ENCODE peak calls at places on chromosomes 3 and 15, in six cellular contexts. V, A, L, C, H and U are unnamed samples.

GRCh38 chr3:38586546-38587520 is 62.7 kb downstream of the SCN5A start:
- DNase-seq in V (no peak), A (peak), L (no peak), C (no peak), H (peak), U (no peak)

GRCh38 chr3:4726549-4726948 is 233.4 kb downstream of the ITPR1 start:
- DNase-seq in V (no peak), A (no peak), L (no peak), C (peak), H (no peak), U (no peak)

GRCh38 chr15:99019558-99020540 is 12.3 kb upstream of the PGPEP1L start:
- DNase-seq in V (no peak), A (no peak), L (peak), C (peak), H (peak), U (no peak)

GRCh38 chr3:121916189-121916588 is 22.0 kb downstream of the SLC15A2 start:
- DNase-seq in V (no peak), A (no peak), L (no peak), C (no peak), H (no peak), U (no peak)

GRCh38 chr3:119636194-119636593 is 24.2 kb downstream of the POPDC2 start:
- DNase-seq in V (no peak), A (no peak), L (peak), C (peak), H (no peak), U (no peak)

GRCh38 chr15:34126522-34126921 is 24.6 kb downstream of the PGBD4 start:
- DNase-seq in V (no peak), A (no peak), L (no peak), C (no peak), H (no peak), U (no peak)

GRCh38 chr3:52194541-52195296 is 3.2 kb upstream of the ALAS1 start:
- DNase-seq in V (no peak), A (no peak), L (peak), C (peak), H (no peak), U (no peak)

GRCh38 chr3:175346573-175347356 is 487.6 kb downstream of the NAALADL2 start:
- DNase-seq in V (no peak), A (no peak), L (peak), C (peak), H (no peak), U (no peak)

GRCh38 chr3:12420393-12420792 is 63.9 kb upstream of the TSEN2 start:
- DNase-seq in V (no peak), A (no peak), L (no peak), C (no peak), H (no peak), U (no peak)

GRCh38 chr3:189794518-189794917 is 163.3 kb downstream of the TP63 start:
- DNase-seq in V (no peak), A (no peak), L (no peak), C (no peak), H (no peak), U (no peak)

GRCh38 chr15:62578548-62578947 is 413.5 kb upstream of the C2CD4B start:
- DNase-seq in V (no peak), A (no peak), L (no peak), C (no peak), H (no peak), U (no peak)

GRCh38 chr3:30498587-30498967 is 107.8 kb upstream of the TGFBR2 start:
- DNase-seq in V (no peak), A (no peak), L (no peak), C (no peak), H (no peak), U (no peak)

GRCh38 chr3:30502742-30503073 is 103.7 kb upstream of the TGFBR2 start:
- DNase-seq in V (no peak), A (no peak), L (no peak), C (peak), H (no peak), U (no peak)

GRCh38 chr3:30501526-30501925 is 104.9 kb upstream of the TGFBR2 start:
- DNase-seq in V (no peak), A (no peak), L (no peak), C (no peak), H (no peak), U (no peak)

GRCh38 chr3:30502051-30502741 is 104.2 kb upstream of the TGFBR2 start:
- DNase-seq in V (no peak), A (no peak), L (no peak), C (no peak), H (no peak), U (no peak)

GRCh38 chr3:30500666-30501399 is 105.6 kb upstream of the TGFBR2 start:
- DNase-seq in V (no peak), A (no peak), L (no peak), C (no peak), H (no peak), U (no peak)
- H2AK5ac ChIP-seq in V (no peak), A (no peak), L (no peak), C (peak), H (no peak), U (no peak)

GRCh38 chr15:67480741-67481140 is 40.2 kb upstream of the C15orf61 start:
- DNase-seq in V (no peak), A (no peak), L (no peak), C (peak), H (no peak), U (no peak)
- H2BK15ac ChIP-seq in V (no peak), A (no peak), L (no peak), C (no peak), H (no peak), U (no peak)

GRCh38 chr3:3212781-3213416 is 33.4 kb upstream of the CRBN start:
- DNase-seq in V (no peak), A (no peak), L (no peak), C (no peak), H (no peak), U (no peak)
- H2AK5ac ChIP-seq in V (no peak), A (no peak), L (no peak), C (no peak), H (no peak), U (no peak)

GRCh38 chr3:25768851-25769250 is 14.4 kb downstream of the NGLY1 start:
- DNase-seq in V (no peak), A (no peak), L (no peak), C (no peak), H (no peak), U (no peak)
- H2BK15ac ChIP-seq in V (no peak), A (no peak), L (no peak), C (no peak), H (no peak), U (no peak)

DNA sequence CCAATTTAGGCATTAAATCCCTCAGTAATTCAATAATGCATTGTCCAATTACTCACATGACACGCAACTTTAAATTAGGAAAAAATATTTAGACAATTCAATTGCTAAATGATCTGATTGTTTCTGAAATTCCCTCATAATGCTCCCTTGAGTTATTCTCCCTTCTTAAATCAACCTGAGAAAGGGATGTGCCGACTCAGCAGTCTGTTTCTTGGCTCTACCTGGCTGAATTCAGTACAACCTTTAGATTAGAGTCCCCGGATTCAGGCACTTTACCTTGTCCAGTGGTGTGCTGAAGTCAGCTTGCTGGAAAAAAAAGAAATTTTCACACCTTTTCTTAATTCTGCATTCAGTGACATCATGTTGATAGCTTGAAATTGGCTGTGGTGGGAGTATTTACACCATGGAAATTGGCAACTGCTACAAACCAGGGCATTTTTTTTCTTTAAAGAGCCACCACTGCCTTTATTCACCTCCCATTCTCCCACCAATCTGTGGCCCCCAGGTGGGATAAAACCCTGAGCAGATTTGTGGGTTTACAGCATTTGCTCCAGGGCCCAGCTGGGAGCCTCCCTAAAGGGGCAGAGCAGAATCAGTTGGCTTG is 20.9 kb upstream of the LOXL1 start:
- DNase-seq in V (no peak), A (no peak), L (no peak), C (no peak), H (no peak), U (no peak)
- H2AK5ac ChIP-seq in V (no peak), A (no peak), L (no peak), C (no peak), H (no peak), U (no peak)

GRCh38 chr15:74423443-74424257 is 10.1 kb downstream of the SEMA7A start:
- DNase-seq in V (no peak), A (no peak), L (no peak), C (no peak), H (no peak), U (no peak)
- H2BK15ac ChIP-seq in V (no peak), A (no peak), L (no peak), C (peak), H (no peak), U (no peak)

GRCh38 chr3:134328147-134328591 is 46.1 kb downstream of the AMOTL2 start:
- DNase-seq in V (no peak), A (peak), L (peak), C (peak), H (no peak), U (no peak)

GRCh38 chr3:134326126-134326525 is 48.1 kb downstream of the AMOTL2 start:
- DNase-seq in V (peak), A (peak), L (no peak), C (no peak), H (no peak), U (no peak)

GRCh38 chr3:134326760-134327593 is 47.3 kb downstream of the AMOTL2 start:
- DNase-seq in V (peak), A (peak), L (peak), C (peak), H (no peak), U (peak)

GRCh38 chr3:134328846-134329245 is 45.4 kb downstream of the AMOTL2 start:
- DNase-seq in V (no peak), A (peak), L (no peak), C (no peak), H (no peak), U (no peak)

GRCh38 chr3:134327594-134327975 is 46.7 kb downstream of the AMOTL2 start:
- DNase-seq in V (no peak), A (no peak), L (peak), C (peak), H (no peak), U (no peak)
- H2AK5ac ChIP-seq in V (peak), A (no peak), L (peak), C (peak), H (peak), U (peak)

DNA sequence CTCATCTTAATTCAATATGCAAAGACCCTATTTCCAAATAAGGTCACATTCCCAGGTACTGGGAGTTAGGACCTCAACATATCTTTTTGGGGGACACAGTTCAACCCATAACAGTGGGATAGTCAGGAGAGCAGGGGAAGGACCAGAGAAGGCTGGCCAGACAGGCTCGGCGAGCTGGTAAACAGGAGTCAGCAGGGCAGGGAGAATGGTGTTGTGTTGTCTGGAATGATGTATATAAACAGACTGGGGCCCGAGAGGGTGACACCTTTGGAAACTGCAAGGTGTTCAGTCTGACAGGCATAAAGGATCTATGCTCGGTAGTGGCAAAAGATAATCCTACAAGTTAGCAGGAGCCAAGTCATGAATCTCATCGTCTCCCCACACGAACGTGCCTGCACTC is 10.1 kb upstream of the PPP1R2 start:
- DNase-seq in V (no peak), A (no peak), L (no peak), C (no peak), H (no peak), U (no peak)
- H2BK15ac ChIP-seq in V (no peak), A (no peak), L (no peak), C (no peak), H (no peak), U (no peak)